ENCODE peak calls at places on chromosome 21, in eight cellular contexts. S is stimulated activated CD8-positive, alpha-beta memory T cell treated with anti-CD3 and anti-CD28 coated beads, Interleukin-7, amount 100 ng/mL, for 24 hours; N is GM13976; K is naive B cell; U is Caco-2; Y is endothelial cell; E is uterus; A is posterior vena cava. R is an unnamed sample.
A peak's percentile ranks its signal among the peaks of the same experiment; 100 is the strongest.

GRCh38 chr21:41786521-41786987 is 19.7 kb upstream of the RIPK4 start:
- DNase-seq in S (no peak), N (no peak), K (no peak), U (peak; percentile 67), Y (no peak), E (no peak), A (no peak), R (no peak)

GRCh38 chr21:25342811-25343210 is 264.5 kb downstream of the MRPL39 start:
- DNase-seq in S (no peak), N (no peak), K (no peak), U (no peak), Y (no peak), E (no peak), A (no peak), R (no peak)

GRCh38 chr21:31554511-31555022 is 104.9 kb upstream of the SOD1 start:
- DNase-seq in S (no peak), N (peak; percentile 64), K (no peak), U (no peak), Y (peak; percentile 44), E (no peak), A (no peak), R (no peak)

GRCh38 chr21:35035116-35035515 is 14.0 kb downstream of the RUNX1 start:
- DNase-seq in S (no peak), N (no peak), K (no peak), U (no peak), Y (no peak), E (no peak), A (no peak), R (no peak)

GRCh38 chr21:42527489-42528158 is 14.0 kb downstream of the SLC37A1 start:
- DNase-seq in S (no peak), N (peak; percentile 63), K (peak; percentile 46), U (no peak), Y (no peak), E (no peak), A (no peak), R (no peak)

GRCh38 chr21:34692458-34693020 is 23.7 kb downstream of the CLIC6 start:
- DNase-seq in S (no peak), N (no peak), K (no peak), U (no peak), Y (no peak), E (no peak), A (no peak), R (no peak)

GRCh38 chr21:42276526-42277154 is 38.6 kb downstream of the TFF3 start:
- DNase-seq in S (no peak), N (no peak), K (no peak), U (no peak), Y (no peak), E (no peak), A (no peak), R (no peak)

GRCh38 chr21:14403681-14404318 is 20.9 kb upstream of the HSPA13 start:
- DNase-seq in S (no peak), N (peak; percentile 28), K (peak; percentile 25), U (peak; percentile 28), Y (no peak), E (no peak), A (no peak), R (peak; percentile 40)

GRCh38 chr21:38468989-38469388 is 29.3 kb downstream of the ERG start:
- DNase-seq in S (no peak), N (no peak), K (no peak), U (no peak), Y (no peak), E (no peak), A (no peak), R (no peak)

GRCh38 chr21:42360317-42360716 is 6.0 kb downstream of the TFF1 start:
- DNase-seq in S (no peak), N (no peak), K (no peak), U (no peak), Y (no peak), E (no peak), A (no peak), R (no peak)

GRCh38 chr21:42236693-42237092 is 17.8 kb downstream of the ABCG1 start:
- DNase-seq in S (no peak), N (no peak), K (no peak), U (no peak), Y (no peak), E (no peak), A (peak; percentile 23), R (no peak)

GRCh38 chr21:42308914-42309752 is 6.1 kb downstream of the TFF3 start:
- DNase-seq in S (no peak), N (no peak), K (no peak), U (no peak), Y (no peak), E (no peak), A (no peak), R (no peak)

GRCh38 chr21:35048183-35048601 is 910 bp downstream of the RUNX1 start:
- DNase-seq in S (no peak), N (no peak), K (no peak), U (no peak), Y (no peak), E (no peak), A (peak; percentile 79), R (no peak)